ENCODE peak calls at places on chromosomes 3 and 15, in five cellular contexts. One of them, this sample, is unnamed. For H3K4me1 and H3K9me3, the result is how much of the 10 kb centered on the place peaks cover.

GRCh38 chr3:110806924-110807323 is 264.7 kb upstream of the NECTIN3 start:
- DNase-seq in PC-3: no peak
- DNase-seq in mucosa of descending colon: no peak
- DNase-seq in hepatocyte: no peak
- DNase-seq in breast epithelium: no peak
- DNase-seq in this sample: no peak

GRCh38 chr15:69038508-69038907 is 24.0 kb downstream of the NOX5 start:
- DNase-seq in hepatocyte: no peak
- DNase-seq in PC-3: no peak
- DNase-seq in mucosa of descending colon: no peak
- DNase-seq in breast epithelium: no peak
- DNase-seq in this sample: no peak

GRCh38 chr15:34812369-34812768 is 17.0 kb upstream of the ACTC1 start:
- DNase-seq in breast epithelium: no peak
- DNase-seq in PC-3: no peak
- DNase-seq in hepatocyte: no peak
- DNase-seq in mucosa of descending colon: no peak
- DNase-seq in this sample: no peak

GRCh38 chr3:124291008-124291407 is 299.1 kb upstream of the ROPN1 start:
- DNase-seq in mucosa of descending colon: no peak
- DNase-seq in PC-3: no peak
- DNase-seq in breast epithelium: no peak
- DNase-seq in hepatocyte: no peak
- DNase-seq in this sample: no peak

GRCh38 chr3:140296796-140297352 is 361.9 kb downstream of the CLSTN2 start:
- DNase-seq in hepatocyte: peak
- DNase-seq in PC-3: no peak
- DNase-seq in mucosa of descending colon: no peak
- DNase-seq in breast epithelium: no peak
- DNase-seq in this sample: no peak

GRCh38 chr3:158273646-158274045 is 163.8 kb downstream of the RSRC1 start:
- DNase-seq in hepatocyte: no peak
- DNase-seq in breast epithelium: no peak
- DNase-seq in PC-3: no peak
- DNase-seq in mucosa of descending colon: no peak
- DNase-seq in this sample: no peak

GRCh38 chr15:41258706-41259471 is 27.8 kb downstream of the CHP1 start:
- DNase-seq in breast epithelium: no peak
- DNase-seq in hepatocyte: peak
- DNase-seq in mucosa of descending colon: peak
- DNase-seq in PC-3: peak
- DNase-seq in this sample: no peak

GRCh38 chr15:65423150-65423976 is 616 bp upstream of the IGDCC4 start:
- DNase-seq in PC-3: no peak
- DNase-seq in mucosa of descending colon: no peak
- DNase-seq in hepatocyte: no peak
- DNase-seq in breast epithelium: no peak
- DNase-seq in this sample: no peak

GRCh38 chr3:119420196-119420595 is 43.2 kb downstream of the TMEM39A start:
- DNase-seq in hepatocyte: no peak
- DNase-seq in mucosa of descending colon: no peak
- DNase-seq in breast epithelium: no peak
- DNase-seq in PC-3: peak
- DNase-seq in this sample: no peak

GRCh38 chr3:8324727-8325126 is 176.9 kb upstream of the LMCD1 start:
- DNase-seq in breast epithelium: no peak
- DNase-seq in hepatocyte: peak
- DNase-seq in PC-3: peak
- DNase-seq in mucosa of descending colon: peak
- DNase-seq in this sample: peak

GRCh38 chr3:16177962-16178627 is 3.6 kb downstream of the GALNT15 start:
- DNase-seq in breast epithelium: peak
- DNase-seq in PC-3: peak
- DNase-seq in mucosa of descending colon: peak
- DNase-seq in hepatocyte: peak
- DNase-seq in this sample: peak

GRCh38 chr3:149969945-149970715 is 565 bp downstream of the PFN2 start:
- DNase-seq in hepatocyte: peak
- DNase-seq in mucosa of descending colon: peak
- DNase-seq in PC-3: peak
- DNase-seq in breast epithelium: peak
- DNase-seq in this sample: peak

GRCh38 chr3:193114431-193115340 is 126.3 kb upstream of the PLAAT1 start:
- DNase-seq in breast epithelium: no peak
- DNase-seq in hepatocyte: no peak
- DNase-seq in mucosa of descending colon: no peak
- DNase-seq in PC-3: peak
- DNase-seq in this sample: no peak

GRCh38 chr3:70857926-70858325 is 545.5 kb upstream of the MDFIC2 start:
- DNase-seq in breast epithelium: no peak
- DNase-seq in hepatocyte: no peak
- DNase-seq in PC-3: no peak
- DNase-seq in mucosa of descending colon: no peak
- DNase-seq in this sample: no peak

GRCh38 chr3:193347507-193348501 is 30.7 kb downstream of the ATP13A5 start:
- DNase-seq in hepatocyte: no peak
- DNase-seq in PC-3: no peak
- DNase-seq in mucosa of descending colon: no peak
- DNase-seq in breast epithelium: no peak
- DNase-seq in this sample: no peak

GRCh38 chr3:174891524-174892203 is 32.5 kb downstream of the NAALADL2 start:
- DNase-seq in breast epithelium: no peak
- DNase-seq in hepatocyte: peak
- DNase-seq in PC-3: no peak
- DNase-seq in mucosa of descending colon: no peak
- DNase-seq in this sample: peak

GRCh38 chr15:76667943-76668715 is 237.0 kb downstream of the SCAPER start:
- DNase-seq in mucosa of descending colon: no peak
- DNase-seq in PC-3: no peak
- DNase-seq in hepatocyte: no peak
- DNase-seq in breast epithelium: no peak
- DNase-seq in this sample: no peak

GRCh38 chr3:10173095-10173925 is 8.6 kb downstream of the IRAK2 start:
- DNase-seq in hepatocyte: no peak
- DNase-seq in mucosa of descending colon: no peak
- DNase-seq in breast epithelium: no peak
- DNase-seq in PC-3: peak
- DNase-seq in this sample: no peak

GRCh38 chr15:22884344-22884743 is 45.9 kb downstream of the NIPA2 start:
- DNase-seq in PC-3: no peak
- DNase-seq in breast epithelium: no peak
- DNase-seq in hepatocyte: no peak
- DNase-seq in mucosa of descending colon: peak
- DNase-seq in this sample: no peak

GRCh38 chr3:175988401-175988800 is 1129.3 kb downstream of the NAALADL2 start:
- DNase-seq in PC-3: no peak
- DNase-seq in breast epithelium: no peak
- DNase-seq in hepatocyte: no peak
- DNase-seq in mucosa of descending colon: no peak
- DNase-seq in this sample: no peak

GRCh38 chr3:66172394-66172793 is 48.4 kb upstream of the SLC25A26 start:
- DNase-seq in PC-3: no peak
- DNase-seq in hepatocyte: no peak
- DNase-seq in breast epithelium: no peak
- DNase-seq in mucosa of descending colon: no peak
- DNase-seq in this sample: no peak

GRCh38 chr3:134008630-134009156 is 21.0 kb downstream of the SLCO2A1 start:
- DNase-seq in mucosa of descending colon: no peak
- DNase-seq in hepatocyte: no peak
- DNase-seq in PC-3: peak
- DNase-seq in breast epithelium: peak
- DNase-seq in this sample: no peak

GRCh38 chr15:90222538-90222937 is 11.2 kb downstream of the CIB1 start:
- DNase-seq in PC-3: no peak
- DNase-seq in mucosa of descending colon: no peak
- DNase-seq in hepatocyte: no peak
- DNase-seq in breast epithelium: no peak
- DNase-seq in this sample: no peak

GRCh38 chr3:125280966-125281365 is 68.4 kb upstream of the SLC12A8 start:
- DNase-seq in breast epithelium: no peak
- DNase-seq in mucosa of descending colon: no peak
- DNase-seq in hepatocyte: no peak
- DNase-seq in PC-3: no peak
- DNase-seq in this sample: no peak

GRCh38 chr15:78875107-78875914 is 2.6 kb downstream of the MORF4L1 start:
- DNase-seq in hepatocyte: no peak
- DNase-seq in PC-3: no peak
- DNase-seq in mucosa of descending colon: no peak
- DNase-seq in breast epithelium: no peak
- DNase-seq in this sample: no peak

GRCh38 chr3:87333393-87333892 is 57.1 kb upstream of the POU1F1 start:
- DNase-seq in mucosa of descending colon: no peak
- DNase-seq in PC-3: peak
- DNase-seq in hepatocyte: peak
- DNase-seq in breast epithelium: no peak
- DNase-seq in this sample: no peak

GRCh38 chr3:107208100-107208499 is 169.1 kb upstream of the CCDC54 start:
- DNase-seq in hepatocyte: peak
- DNase-seq in mucosa of descending colon: peak
- DNase-seq in PC-3: peak
- DNase-seq in breast epithelium: no peak
- DNase-seq in this sample: peak

GRCh38 chr15:62545392-62546227 is 380.5 kb upstream of the C2CD4B start:
- DNase-seq in PC-3: peak
- DNase-seq in breast epithelium: peak
- DNase-seq in hepatocyte: no peak
- DNase-seq in mucosa of descending colon: no peak
- DNase-seq in this sample: no peak

GRCh38 chr3:32147935-32148334 is 41.5 kb downstream of the GPD1L start:
- DNase-seq in hepatocyte: no peak
- DNase-seq in PC-3: no peak
- DNase-seq in breast epithelium: no peak
- DNase-seq in mucosa of descending colon: no peak
- DNase-seq in this sample: no peak

GRCh38 chr3:83934208-83935150 is 1024.3 kb upstream of the CADM2 start:
- DNase-seq in mucosa of descending colon: no peak
- DNase-seq in breast epithelium: no peak
- DNase-seq in hepatocyte: no peak
- DNase-seq in PC-3: peak
- DNase-seq in this sample: no peak

DNA sequence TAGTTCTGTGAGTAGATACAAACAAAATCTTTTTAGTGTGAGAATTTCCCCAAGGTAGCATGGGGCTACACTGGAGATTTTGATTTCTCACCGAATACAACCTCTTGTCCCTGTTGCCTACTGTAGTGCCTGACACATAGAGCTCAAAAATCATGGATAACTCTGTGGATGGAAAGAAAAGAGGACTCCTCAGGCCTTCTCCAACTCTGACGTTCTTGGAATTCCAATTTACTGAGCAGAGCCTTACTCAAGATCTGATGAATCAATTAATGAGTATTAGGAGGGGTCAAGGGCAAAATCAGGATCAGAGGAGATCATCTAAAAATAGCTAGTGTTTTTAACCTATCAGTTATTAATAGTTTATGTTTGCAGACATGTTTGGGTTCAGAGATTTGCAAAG is 46.7 kb upstream of the PYDC2 start:
- DNase-seq in breast epithelium: no peak
- DNase-seq in PC-3: no peak
- DNase-seq in hepatocyte: no peak
- DNase-seq in mucosa of descending colon: no peak
- DNase-seq in this sample: no peak
- H3K4me1 ChIP-seq in breast epithelium: under half
- H3K4me1 ChIP-seq in PC-3: under half
- H3K4me1 ChIP-seq in hepatocyte: under half
- H3K4me1 ChIP-seq in mucosa of descending colon: under half
- H3K4me1 ChIP-seq in this sample: under half

GRCh38 chr3:39911465-39912309 is 102.3 kb downstream of the MYRIP start:
- DNase-seq in breast epithelium: no peak
- DNase-seq in PC-3: no peak
- DNase-seq in mucosa of descending colon: peak
- DNase-seq in hepatocyte: peak
- DNase-seq in this sample: no peak
- TF ChIP-seq CTCF in breast epithelium: no peak
- TF ChIP-seq CTCF in PC-3: no peak
- TF ChIP-seq CTCF in mucosa of descending colon: no peak
- TF ChIP-seq CTCF in hepatocyte: no peak
- TF ChIP-seq CTCF in this sample: peak

GRCh38 chr3:58899953-58900298 is 149.9 kb downstream of the CFAP20DC start:
- DNase-seq in breast epithelium: no peak
- DNase-seq in PC-3: no peak
- DNase-seq in mucosa of descending colon: no peak
- DNase-seq in hepatocyte: no peak
- DNase-seq in this sample: no peak
- H3K9me3 ChIP-seq in breast epithelium: under half
- H3K9me3 ChIP-seq in PC-3: under half
- H3K9me3 ChIP-seq in mucosa of descending colon: under half
- H3K9me3 ChIP-seq in hepatocyte: under half
- H3K9me3 ChIP-seq in this sample: under half

DNA sequence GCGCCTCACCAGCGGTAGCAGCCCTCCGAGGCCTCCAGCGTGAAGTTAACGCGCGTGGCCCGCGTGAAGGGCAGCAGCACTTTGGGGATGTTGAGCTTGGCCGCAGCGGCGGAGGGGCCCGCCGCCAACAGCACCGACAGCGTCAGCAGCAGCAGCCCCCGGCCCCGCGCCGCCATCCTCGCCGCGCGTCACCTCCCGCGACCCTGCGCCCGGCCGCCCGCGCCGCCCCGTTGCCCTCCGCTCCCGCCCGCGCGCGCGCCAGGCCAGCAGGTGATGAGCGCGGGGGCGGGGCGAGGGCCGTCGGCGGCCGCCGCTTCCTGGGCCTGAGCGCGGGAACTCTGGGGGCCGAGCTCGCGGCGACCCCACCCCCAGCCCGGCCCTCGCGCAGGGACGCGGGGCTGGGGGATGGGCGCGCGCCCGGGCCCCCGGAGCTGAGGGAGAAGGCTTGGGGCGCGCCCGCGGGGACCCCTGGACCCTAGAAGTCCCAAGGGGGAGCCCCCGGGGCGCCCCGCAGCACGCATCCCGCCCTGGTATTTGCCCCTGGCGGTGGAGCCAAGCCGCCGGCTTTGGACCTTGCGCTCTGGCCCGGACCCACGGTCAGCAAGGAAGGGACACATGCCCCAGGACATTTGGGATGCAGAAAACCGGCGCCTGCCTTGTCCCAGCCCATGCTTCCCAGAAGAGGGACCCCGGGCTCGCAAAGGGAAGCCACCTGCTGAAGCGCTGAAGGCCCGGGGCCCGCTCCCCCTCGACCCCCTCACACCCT is at the start of gene NUP210:
- DNase-seq in hepatocyte: peak
- DNase-seq in PC-3: peak
- DNase-seq in mucosa of descending colon: peak
- DNase-seq in breast epithelium: no peak
- DNase-seq in this sample: peak
- H3K4me1 ChIP-seq in hepatocyte: under half
- H3K4me1 ChIP-seq in PC-3: under half
- H3K4me1 ChIP-seq in mucosa of descending colon: under half
- H3K4me1 ChIP-seq in breast epithelium: under half
- H3K4me1 ChIP-seq in this sample: under half

This sample was measured in BE2C.